ENCODE peak calls at places on chromosomes 6 and 20, in five cellular contexts. N is anterior cingulate cortex, I is Karpas-422, E is smooth muscle cell of the brain vasculature, Y is neural crest cell. R is an unnamed sample.

GRCh38 chr20:4216142-4216735 is 200.9 kb upstream of the RNF24 start:
- DNase-seq in I (no peak), N (no peak), Y (no peak), E (no peak), R (no peak)

GRCh38 chr6:31582230-31582601 is at the start of gene LTB:
- DNase-seq in E (no peak), N (no peak), I (peak; percentile 73), Y (no peak), R (no peak)

GRCh38 chr6:163414367-163415175 is at the start of gene QKI:
- DNase-seq in I (no peak), N (peak; percentile 71), Y (peak; percentile 57), E (no peak), R (peak; percentile 72)

GRCh38 chr20:32589256-32589655 is 4.1 kb upstream of the NOL4L start:
- DNase-seq in I (no peak), N (no peak), E (no peak), Y (no peak), R (no peak)

GRCh38 chr6:47733879-47734558 is 35.6 kb downstream of the ADGRF4 start:
- DNase-seq in E (no peak), N (no peak), Y (no peak), I (peak; percentile 77), R (no peak)

GRCh38 chr20:23668477-23668951 is 20.3 kb downstream of the CST4 start:
- DNase-seq in Y (peak; percentile 53), N (peak; percentile 39), I (peak; percentile 89), E (no peak), R (peak; percentile 80)

GRCh38 chr6:39266375-39266774 is 37.1 kb upstream of the KCNK5 start:
- DNase-seq in E (no peak), N (no peak), I (no peak), Y (no peak), R (no peak)

GRCh38 chr20:23320317-23320716 is 30.3 kb upstream of the NXT1 start:
- DNase-seq in E (no peak), Y (no peak), N (no peak), I (no peak), R (peak; percentile 38)

GRCh38 chr6:155959898-155960297 is 504.3 kb upstream of the NOX3 start:
- DNase-seq in N (no peak), Y (no peak), I (no peak), E (no peak), R (no peak)

GRCh38 chr20:10381477-10381876 is 52.5 kb downstream of the MKKS start:
- DNase-seq in I (peak; percentile 49), Y (no peak), E (no peak), N (no peak), R (no peak)

GRCh38 chr6:166987448-166987847 is 11.7 kb upstream of the CEP43 start:
- DNase-seq in E (no peak), N (no peak), Y (no peak), I (no peak), R (no peak)

GRCh38 chr6:85460951-85461805 is 11.3 kb downstream of the NT5E start:
- DNase-seq in E (no peak), N (no peak), Y (no peak), I (no peak), R (no peak)

GRCh38 chr6:24940311-24940917 is 4.7 kb upstream of the RIPOR2 start:
- DNase-seq in Y (no peak), N (no peak), E (no peak), I (no peak), R (no peak)

GRCh38 chr20:42082611-42083010 is 464.4 kb upstream of the CHD6 start:
- DNase-seq in N (no peak), E (no peak), I (no peak), Y (no peak), R (no peak)

GRCh38 chr6:27866370-27867050 is 45.7 kb downstream of the OR2B2 start:
- DNase-seq in N (no peak), E (no peak), I (peak; percentile 87), Y (no peak), R (no peak)

GRCh38 chr6:107153061-107153460 is 37.7 kb upstream of the BEND3 start:
- DNase-seq in N (no peak), Y (no peak), E (no peak), I (no peak), R (peak; percentile 19)

GRCh38 chr6:107811591-107812218 is 12.4 kb downstream of the SCML4 start:
- DNase-seq in Y (no peak), N (no peak), I (no peak), E (no peak), R (no peak)

GRCh38 chr20:62971211-62971949 is 18.9 kb downstream of the SLC17A9 start:
- DNase-seq in I (no peak), N (no peak), Y (no peak), E (no peak), R (no peak)

GRCh38 chr6:7243188-7243942 is 69.6 kb downstream of the SSR1 start:
- DNase-seq in I (peak; percentile 89), Y (peak; percentile 53), N (peak; percentile 9), E (peak; percentile 23), R (peak; percentile 61)

GRCh38 chr6:133730881-133731280 is 158.0 kb upstream of the TCF21 start:
- DNase-seq in Y (no peak), E (no peak), N (no peak), I (no peak), R (no peak)

GRCh38 chr6:27545271-27546046 is 72.6 kb upstream of the ZNF184 start:
- DNase-seq in N (no peak), E (no peak), I (no peak), Y (peak; percentile 28), R (no peak)

GRCh38 chr6:6556162-6556737 is 32.3 kb upstream of the LY86 start:
- DNase-seq in N (no peak), E (no peak), I (no peak), Y (no peak), R (no peak)

R was measured in HuH-7.5.